ENCODE peak calls at places on chromosomes 5 and 9, in five cellular contexts. P is HuH-7; M is activated T-cell treated with anti-CD3 and anti-CD28 coated beads, Interleukin-2, amount 50 U/mL, for 72 hours; D is amygdala; K is right atrium auricular region. Q is an unnamed sample.

GRCh38 chr5:112116372-112116771 is 302.7 kb downstream of the EPB41L4A start:
- DNase-seq in P (no peak), M (no peak), D (no peak), K (no peak), Q (no peak)

GRCh38 chr9:70043689-70044449 is at the start of gene MAMDC2:
- DNase-seq in P (peak; percentile 21), M (no peak), D (no peak), K (peak; percentile 76), Q (no peak)

GRCh38 chr9:3960661-3961144 is 339.2 kb downstream of the GLIS3 start:
- DNase-seq in P (no peak), M (no peak), D (no peak), K (no peak), Q (no peak)

GRCh38 chr9:134534661-134535080 is 106.9 kb upstream of the COL5A1 start:
- DNase-seq in P (no peak), M (no peak), D (no peak), K (no peak), Q (no peak)

GRCh38 chr5:9046756-9047481 is 499.0 kb downstream of the SEMA5A start:
- DNase-seq in P (no peak), M (no peak), D (no peak), K (no peak), Q (no peak)

GRCh38 chr5:172868924-172869565 is 35.0 kb downstream of the ERGIC1 start:
- DNase-seq in P (no peak), M (no peak), D (peak; percentile 54), K (peak; percentile 96), Q (peak; percentile 69)

GRCh38 chr5:43017438-43017820 is 22.7 kb downstream of the ANXA2R start:
- DNase-seq in P (no peak), M (peak; percentile 50), D (no peak), K (no peak), Q (peak; percentile 50)

GRCh38 chr5:78757269-78758053 is 108.9 kb upstream of the LHFPL2 start:
- DNase-seq in P (no peak), M (peak; percentile 15), D (no peak), K (no peak), Q (no peak)

GRCh38 chr9:110919609-110920008 is 118.7 kb downstream of the LPAR1 start:
- DNase-seq in P (peak; percentile 15), M (no peak), D (no peak), K (no peak), Q (peak; percentile 13)

GRCh38 chr5:180802325-180803180 is at the start of gene MGAT1:
- DNase-seq in P (peak; percentile 85), M (peak; percentile 88), D (no peak), K (peak; percentile 94), Q (no peak)

GRCh38 chr5:143921525-143922311 is 109.8 kb downstream of the HMHB1 start:
- DNase-seq in P (no peak), M (no peak), D (no peak), K (no peak), Q (no peak)